ENCODE peak calls at places on chromosomes 3 and 15, in eight cellular contexts. A is effector CD4-positive, alpha-beta T cell; X is H9; W is RWPE1; S is GM03348; D is Right ventricle myocardium superior; R is foreskin fibroblast; N is SJSA1. F is an unnamed sample.

GRCh38 chr3:148698190-148698806 is 595 bp downstream of the AGTR1 start:
- DNase-seq in A (no peak), X (no peak), W (no peak), S (peak; percentile 14), D (no peak), R (peak; percentile 10), N (no peak), F (no peak)

GRCh38 chr3:55427739-55428138 is 59.4 kb downstream of the WNT5A start:
- DNase-seq in A (no peak), X (no peak), W (no peak), S (no peak), D (no peak), R (no peak), N (no peak), F (no peak)

GRCh38 chr15:60764408-60764963 is 285.5 kb upstream of the ICE2 start:
- DNase-seq in A (no peak), X (no peak), W (no peak), S (no peak), D (no peak), R (no peak), N (no peak), F (no peak)

GRCh38 chr3:20316238-20316637 is 130.2 kb upstream of the SGO1 start:
- DNase-seq in A (no peak), X (no peak), W (no peak), S (no peak), D (no peak), R (peak; percentile 7), N (no peak), F (no peak)

GRCh38 chr3:158788446-158788845 is 13.4 kb upstream of the MFSD1 start:
- DNase-seq in A (no peak), X (no peak), W (no peak), S (no peak), D (no peak), R (peak; percentile 31), N (no peak), F (no peak)

GRCh38 chr3:15491143-15491542 is 30.4 kb downstream of the COLQ start:
- DNase-seq in A (no peak), X (no peak), W (no peak), S (no peak), D (no peak), R (no peak), N (no peak), F (no peak)

GRCh38 chr15:67531379-67532059 is 10.6 kb downstream of the C15orf61 start:
- DNase-seq in A (no peak), X (no peak), W (peak; percentile 29), S (peak; percentile 42), D (no peak), R (peak; percentile 82), N (no peak), F (no peak)

GRCh38 chr3:127195417-127195816 is 2.5 kb downstream of the PRR23E start:
- DNase-seq in A (no peak), X (no peak), W (no peak), S (no peak), D (no peak), R (no peak), N (no peak), F (no peak)

GRCh38 chr3:65888980-65889706 is 149.6 kb downstream of the MAGI1 start:
- DNase-seq in A (no peak), X (no peak), W (peak; percentile 79), S (peak; percentile 89), D (no peak), R (peak; percentile 95), N (peak; percentile 68), F (no peak)

GRCh38 chr15:41940441-41940857 is 31.9 kb downstream of the EHD4 start:
- DNase-seq in A (peak; percentile 37), X (no peak), W (peak; percentile 90), S (peak; percentile 54), D (peak; percentile 35), R (peak; percentile 85), N (no peak), F (no peak)

GRCh38 chr3:14389133-14390115 is 13.0 kb upstream of the SLC6A6 start:
- DNase-seq in A (no peak), X (no peak), W (no peak), S (no peak), D (no peak), R (no peak), N (no peak), F (no peak)

GRCh38 chr3:124174910-124175874 is 183.3 kb upstream of the ROPN1 start:
- DNase-seq in A (no peak), X (no peak), W (no peak), S (no peak), D (no peak), R (no peak), N (no peak), F (no peak)

GRCh38 chr3:98732239-98733054 is 30.7 kb upstream of the ST3GAL6 start:
- DNase-seq in A (no peak), X (peak; percentile 72), W (peak; percentile 50), S (peak; percentile 71), D (peak; percentile 79), R (peak; percentile 52), N (peak; percentile 39), F (peak; percentile 62)

GRCh38 chr3:12810963-12811362 is 14.5 kb downstream of the CAND2 start:
- DNase-seq in A (no peak), X (no peak), W (no peak), S (no peak), D (no peak), R (no peak), N (no peak), F (no peak)

GRCh38 chr15:77186518-77187095 is 115.7 kb upstream of the TSPAN3 start:
- DNase-seq in A (no peak), X (no peak), W (peak; percentile 11), S (peak; percentile 26), D (no peak), R (peak; percentile 70), N (no peak), F (no peak)

GRCh38 chr15:69561071-69561784 is 108.6 kb downstream of the RPLP1 start:
- DNase-seq in A (no peak), X (no peak), W (no peak), S (no peak), D (no peak), R (no peak), N (no peak), F (no peak)

GRCh38 chr3:66276705-66277274 is 56.0 kb downstream of the SLC25A26 start:
- DNase-seq in A (peak; percentile 59), X (peak; percentile 59), W (peak; percentile 14), S (peak; percentile 55), D (no peak), R (peak; percentile 87), N (peak; percentile 51), F (peak; percentile 53)

GRCh38 chr15:48541659-48542334 is 103.7 kb downstream of the FBN1 start:
- DNase-seq in A (no peak), X (no peak), W (peak; percentile 41), S (peak; percentile 53), D (peak; percentile 40), R (peak; percentile 93), N (peak; percentile 63), F (no peak)

GRCh38 chr3:114111060-114111790 is 54.7 kb downstream of the QTRT2 start:
- DNase-seq in A (no peak), X (no peak), W (no peak), S (no peak), D (no peak), R (no peak), N (no peak), F (no peak)

GRCh38 chr3:161239700-161240099 is 18.6 kb downstream of the NMD3 start:
- DNase-seq in A (no peak), X (no peak), W (no peak), S (no peak), D (no peak), R (no peak), N (no peak), F (no peak)

GRCh38 chr3:56761887-56762605 is 39.7 kb downstream of the ARHGEF3 start:
- DNase-seq in A (no peak), X (no peak), W (no peak), S (no peak), D (no peak), R (peak; percentile 79), N (no peak), F (no peak)

GRCh38 chr3:186930639-186931486 is 537 bp downstream of the ST6GAL1 start:
- DNase-seq in A (peak; percentile 60), X (peak; percentile 89), W (no peak), S (peak; percentile 45), D (peak; percentile 85), R (peak; percentile 78), N (peak; percentile 52), F (peak; percentile 78)

GRCh38 chr15:75107905-75108838 is 84.8 kb downstream of the PPCDC start:
- DNase-seq in A (peak; percentile 3), X (no peak), W (peak; percentile 80), S (peak; percentile 77), D (no peak), R (peak; percentile 90), N (peak; percentile 91), F (no peak)

GRCh38 chr15:57251308-57251707 is 125.0 kb upstream of the CGNL1 start:
- DNase-seq in A (no peak), X (no peak), W (no peak), S (no peak), D (no peak), R (peak; percentile 12), N (no peak), F (no peak)

GRCh38 chr3:108133858-108134554 is 43.2 kb upstream of the CD47 start:
- DNase-seq in A (no peak), X (no peak), W (no peak), S (no peak), D (no peak), R (no peak), N (no peak), F (no peak)

GRCh38 chr15:67812232-67812631 is 13.1 kb upstream of the SKOR1 start:
- DNase-seq in A (no peak), X (peak; percentile 44), W (no peak), S (no peak), D (no peak), R (no peak), N (no peak), F (no peak)

GRCh38 chr3:189316296-189317019 is 144.7 kb downstream of the TPRG1 start:
- DNase-seq in A (no peak), X (peak; percentile 38), W (peak; percentile 55), S (no peak), D (no peak), R (no peak), N (no peak), F (no peak)

GRCh38 chr15:67383903-67384302 is 129.3 kb downstream of the IQCH start:
- DNase-seq in A (no peak), X (no peak), W (no peak), S (no peak), D (no peak), R (peak; percentile 30), N (no peak), F (no peak)

GRCh38 chr3:104102386-104102785 is 1264.3 kb upstream of the ALCAM start:
- DNase-seq in A (no peak), X (peak; percentile 64), W (peak; percentile 1), S (peak; percentile 58), D (no peak), R (peak; percentile 6), N (no peak), F (no peak)

GRCh38 chr3:48372377-48372770 is 355 bp downstream of the FBXW12 start:
- DNase-seq in A (no peak), X (no peak), W (no peak), S (no peak), D (no peak), R (no peak), N (no peak), F (no peak)

GRCh38 chr3:111724694-111725093 is 129.5 kb upstream of the ZBED2 start:
- DNase-seq in A (no peak), X (no peak), W (no peak), S (no peak), D (no peak), R (no peak), N (no peak), F (no peak)

GRCh38 chr3:45712434-45713110 is 23.4 kb downstream of the SACM1L start:
- DNase-seq in A (no peak), X (no peak), W (no peak), S (no peak), D (no peak), R (no peak), N (no peak), F (no peak)

GRCh38 chr3:106643684-106644161 is 733.5 kb upstream of the CCDC54 start:
- DNase-seq in A (no peak), X (no peak), W (no peak), S (no peak), D (peak; percentile 33), R (no peak), N (no peak), F (no peak)